ENCODE peak calls at places on chromosome 1, in four cellular contexts. One of them, this sample, is unnamed.

GRCh38 chr1:228838717-228839500 is 103.6 kb downstream of the RHOU start:
- DNase-seq in central memory CD4-positive, alpha-beta T cell: no peak
- DNase-seq in stimulated activated CD4-positive, alpha-beta T cell treated with anti-CD3 and anti-CD28 coated beads, Interleukin-15, amount 100 ng/mL, for 1 hour: no peak
- DNase-seq in COR-L47: no peak
- DNase-seq in this sample: no peak

GRCh38 chr1:58762806-58763205 is 21.0 kb downstream of the JUN start:
- DNase-seq in COR-L47: no peak
- DNase-seq in stimulated activated CD4-positive, alpha-beta T cell treated with anti-CD3 and anti-CD28 coated beads, Interleukin-15, amount 100 ng/mL, for 1 hour: no peak
- DNase-seq in central memory CD4-positive, alpha-beta T cell: no peak
- DNase-seq in this sample: no peak

GRCh38 chr1:90834354-90835171 is 117.5 kb upstream of the BARHL2 start:
- DNase-seq in COR-L47: peak; percentile 22
- DNase-seq in stimulated activated CD4-positive, alpha-beta T cell treated with anti-CD3 and anti-CD28 coated beads, Interleukin-15, amount 100 ng/mL, for 1 hour: no peak
- DNase-seq in central memory CD4-positive, alpha-beta T cell: no peak
- DNase-seq in this sample: no peak

GRCh38 chr1:94130851-94131595 is 10.1 kb upstream of the ABCA4 start:
- DNase-seq in central memory CD4-positive, alpha-beta T cell: no peak
- DNase-seq in COR-L47: no peak
- DNase-seq in stimulated activated CD4-positive, alpha-beta T cell treated with anti-CD3 and anti-CD28 coated beads, Interleukin-15, amount 100 ng/mL, for 1 hour: no peak
- DNase-seq in this sample: no peak

GRCh38 chr1:201714542-201715276 is 114.2 kb upstream of the IPO9 start:
- DNase-seq in central memory CD4-positive, alpha-beta T cell: no peak
- DNase-seq in COR-L47: no peak
- DNase-seq in stimulated activated CD4-positive, alpha-beta T cell treated with anti-CD3 and anti-CD28 coated beads, Interleukin-15, amount 100 ng/mL, for 1 hour: no peak
- DNase-seq in this sample: no peak

GRCh38 chr1:204520834-204521709 is 4.9 kb downstream of the MDM4 start:
- DNase-seq in COR-L47: no peak
- DNase-seq in stimulated activated CD4-positive, alpha-beta T cell treated with anti-CD3 and anti-CD28 coated beads, Interleukin-15, amount 100 ng/mL, for 1 hour: no peak
- DNase-seq in central memory CD4-positive, alpha-beta T cell: peak; percentile 87
- DNase-seq in this sample: no peak

GRCh38 chr1:227945891-227946623 is 1.7 kb downstream of the WNT9A start:
- DNase-seq in central memory CD4-positive, alpha-beta T cell: no peak
- DNase-seq in COR-L47: peak; percentile 25
- DNase-seq in stimulated activated CD4-positive, alpha-beta T cell treated with anti-CD3 and anti-CD28 coated beads, Interleukin-15, amount 100 ng/mL, for 1 hour: no peak
- DNase-seq in this sample: peak; percentile 50

GRCh38 chr1:66445492-66446181 is 88.3 kb upstream of the SGIP1 start:
- DNase-seq in stimulated activated CD4-positive, alpha-beta T cell treated with anti-CD3 and anti-CD28 coated beads, Interleukin-15, amount 100 ng/mL, for 1 hour: peak; percentile 34
- DNase-seq in COR-L47: no peak
- DNase-seq in central memory CD4-positive, alpha-beta T cell: peak; percentile 48
- DNase-seq in this sample: no peak

GRCh38 chr1:5926686-5927435 is 65.4 kb downstream of the NPHP4 start:
- DNase-seq in central memory CD4-positive, alpha-beta T cell: no peak
- DNase-seq in COR-L47: no peak
- DNase-seq in stimulated activated CD4-positive, alpha-beta T cell treated with anti-CD3 and anti-CD28 coated beads, Interleukin-15, amount 100 ng/mL, for 1 hour: no peak
- DNase-seq in this sample: no peak

GRCh38 chr1:56389813-56390539 is 189.4 kb downstream of the PLPP3 start:
- DNase-seq in stimulated activated CD4-positive, alpha-beta T cell treated with anti-CD3 and anti-CD28 coated beads, Interleukin-15, amount 100 ng/mL, for 1 hour: no peak
- DNase-seq in COR-L47: no peak
- DNase-seq in central memory CD4-positive, alpha-beta T cell: no peak
- DNase-seq in this sample: peak; percentile 82

GRCh38 chr1:239233626-239234025 is 152.7 kb upstream of the CHRM3 start:
- DNase-seq in stimulated activated CD4-positive, alpha-beta T cell treated with anti-CD3 and anti-CD28 coated beads, Interleukin-15, amount 100 ng/mL, for 1 hour: no peak
- DNase-seq in central memory CD4-positive, alpha-beta T cell: no peak
- DNase-seq in COR-L47: no peak
- DNase-seq in this sample: peak; percentile 40

GRCh38 chr1:15637833-15638232 is 20.6 kb downstream of the DDI2 start:
- DNase-seq in stimulated activated CD4-positive, alpha-beta T cell treated with anti-CD3 and anti-CD28 coated beads, Interleukin-15, amount 100 ng/mL, for 1 hour: no peak
- DNase-seq in central memory CD4-positive, alpha-beta T cell: no peak
- DNase-seq in COR-L47: no peak
- DNase-seq in this sample: no peak

GRCh38 chr1:247431643-247432042 is 15.7 kb downstream of the NLRP3 start:
- DNase-seq in central memory CD4-positive, alpha-beta T cell: no peak
- DNase-seq in COR-L47: no peak
- DNase-seq in stimulated activated CD4-positive, alpha-beta T cell treated with anti-CD3 and anti-CD28 coated beads, Interleukin-15, amount 100 ng/mL, for 1 hour: no peak
- DNase-seq in this sample: no peak